ENCODE peak calls at places on chromosomes 1 and 21, in nine cellular contexts. G, L, M, K, S, U, H, D and N are unnamed samples. For H3K27me3 and H3K36me3, the result is how much of the 10 kb centered on the place peaks cover.

GRCh38 chr1:215156232-215156631 is 73.7 kb downstream of the KCNK2 start:
- DNase-seq in G (no peak), L (no peak), M (peak), K (no peak), S (no peak), U (peak), H (no peak), D (no peak), N (no peak)

GRCh38 chr1:4416189-4416588 is 238.2 kb upstream of the AJAP1 start:
- DNase-seq in G (no peak), L (no peak), M (no peak), K (no peak), S (no peak), U (no peak), H (no peak), D (no peak), N (no peak)

GRCh38 chr1:86068126-86068805 is 88.3 kb downstream of the COL24A1 start:
- DNase-seq in G (no peak), L (no peak), M (no peak), K (no peak), S (no peak), U (no peak), H (no peak), D (no peak), N (no peak)

GRCh38 chr21:34933609-34934345 is 115.3 kb downstream of the RUNX1 start:
- DNase-seq in G (no peak), L (peak), M (no peak), K (no peak), S (no peak), U (no peak), H (peak), D (no peak), N (peak)

GRCh38 chr1:3054474-3054873 is 14.5 kb upstream of the PRDM16 start:
- DNase-seq in G (no peak), L (no peak), M (no peak), K (no peak), S (no peak), U (no peak), H (no peak), D (peak), N (no peak)

GRCh38 chr1:10510520-10511493 is 36.1 kb downstream of the PEX14 start:
- DNase-seq in G (peak), L (peak), M (peak), K (peak), S (no peak), U (peak), H (peak), D (no peak), N (peak)

GRCh38 chr1:197783510-197783948 is 8.2 kb upstream of the DENND1B start:
- DNase-seq in G (no peak), L (no peak), M (peak), K (peak), S (no peak), U (peak), H (no peak), D (no peak), N (no peak)

GRCh38 chr1:211623510-211623909 is 44.5 kb upstream of the SLC30A1 start:
- DNase-seq in G (no peak), L (no peak), M (no peak), K (no peak), S (no peak), U (no peak), H (no peak), D (no peak), N (no peak)

GRCh38 chr1:52663716-52664115 is 30.7 kb downstream of the SHISAL2A start:
- DNase-seq in G (no peak), L (no peak), M (no peak), K (no peak), S (no peak), U (no peak), H (no peak), D (no peak), N (no peak)
- H3K27me3 ChIP-seq in G (under half), L (under half), M (under half), K (under half), S (under half), U (under half), H (under half), D (under half), N (under half)

GRCh38 chr1:223776826-223777454 is 64.6 kb downstream of the CAPN2 start:
- DNase-seq in G (peak), L (no peak), M (no peak), K (no peak), S (no peak), U (peak), H (no peak), D (no peak), N (no peak)
- H3K36me3 ChIP-seq in G (half or more), L (half or more), M (half or more), K (under half), S (under half), U (under half), H (half or more), D (under half), N (half or more)

GRCh38 chr1:228555074-228555989 is 68.2 kb downstream of the RNF187 start:
- DNase-seq in G (peak), L (peak), M (no peak), K (peak), S (peak), U (no peak), H (peak), D (no peak), N (peak)
- H3K27me3 ChIP-seq in G (under half), L (under half), M (under half), K (under half), S (under half), U (under half), H (under half), D (under half), N (under half)

GRCh38 chr1:156786640-156787039 is 19.3 kb downstream of the PRCC start:
- DNase-seq in G (no peak), L (no peak), M (no peak), K (no peak), S (no peak), U (no peak), H (no peak), D (no peak), N (no peak)

GRCh38 chr1:156781585-156782186 is 14.4 kb downstream of the PRCC start:
- DNase-seq in G (no peak), L (no peak), M (no peak), K (no peak), S (no peak), U (no peak), H (no peak), D (no peak), N (no peak)

GRCh38 chr1:156788136-156788535 is 20.8 kb downstream of the PRCC start:
- DNase-seq in G (no peak), L (no peak), M (no peak), K (no peak), S (no peak), U (no peak), H (no peak), D (no peak), N (no peak)

GRCh38 chr1:156789621-156790318 is 22.4 kb downstream of the PRCC start:
- DNase-seq in G (no peak), L (no peak), M (no peak), K (no peak), S (no peak), U (no peak), H (no peak), D (no peak), N (no peak)

GRCh38 chr1:156785458-156785857 is 18.1 kb downstream of the PRCC start:
- DNase-seq in G (no peak), L (no peak), M (no peak), K (no peak), S (no peak), U (no peak), H (no peak), D (no peak), N (no peak)
- H3K36me3 ChIP-seq in G (half or more), L (half or more), M (half or more), K (under half), S (under half), U (under half), H (half or more), D (under half), N (under half)